ENCODE peak calls at places on chromosomes 16 and 17, in five cellular contexts. B is cardiac fibroblast, K is SW480, V is iPS-NIHi11, L is T-helper 2 cell. E is an unnamed sample.

GRCh38 chr17:42670199-42670924 is 6.4 kb downstream of the PLEKHH3 start:
- DNase-seq in B (no peak), L (peak; percentile 53), V (peak; percentile 83), K (no peak), E (no peak)

GRCh38 chr17:2366747-2367494 is 29.6 kb downstream of the SGSM2 start:
- DNase-seq in B (peak; percentile 19), V (peak; percentile 69), L (no peak), K (no peak), E (no peak)

GRCh38 chr17:50133028-50133768 is 3.2 kb upstream of the SAMD14 start:
- DNase-seq in V (no peak), L (no peak), K (peak; percentile 63), B (peak; percentile 45), E (no peak)

GRCh38 chr16:15578824-15579223 is 64.1 kb downstream of the MARF1 start:
- DNase-seq in B (no peak), L (no peak), V (no peak), K (peak; percentile 19), E (no peak)

GRCh38 chr16:14286381-14287230 is 215.5 kb downstream of the MRTFB start:
- DNase-seq in K (no peak), V (peak; percentile 27), B (peak; percentile 57), L (peak; percentile 32), E (no peak)

GRCh38 chr17:1521067-1521466 is 4.7 kb upstream of the INPP5K start:
- DNase-seq in K (no peak), B (no peak), V (no peak), L (no peak), E (no peak)

GRCh38 chr16:77899416-77899815 is 111.1 kb downstream of the VAT1L start:
- DNase-seq in K (no peak), V (no peak), B (no peak), L (no peak), E (no peak)

GRCh38 chr16:3065069-3065741 is at the start of gene IL32:
- DNase-seq in L (peak; percentile 52), B (peak; percentile 84), V (peak; percentile 36), K (peak; percentile 58), E (no peak)

GRCh38 chr17:43314582-43314981 is 80.8 kb upstream of the RNU2-1 start:
- DNase-seq in K (no peak), L (no peak), V (no peak), B (peak; percentile 3), E (no peak)

GRCh38 chr16:84854759-84855158 is 35.0 kb downstream of the CRISPLD2 start:
- DNase-seq in V (no peak), L (no peak), K (no peak), B (no peak), E (no peak)

GRCh38 chr17:68782829-68783228 is 172.4 kb downstream of the ABCA8 start:
- DNase-seq in K (no peak), B (peak; percentile 49), L (no peak), V (no peak), E (no peak)

GRCh38 chr16:17382949-17383348 is 87.8 kb downstream of the XYLT1 start:
- DNase-seq in K (no peak), B (no peak), L (no peak), V (no peak), E (no peak)

GRCh38 chr17:70775667-70776066 is 606.3 kb downstream of the KCNJ2 start:
- DNase-seq in K (no peak), V (no peak), B (no peak), L (no peak), E (no peak)

GRCh38 chr16:12329246-12329995 is 352.9 kb downstream of the SNX29 start:
- DNase-seq in K (no peak), V (no peak), B (no peak), L (no peak), E (no peak)

GRCh38 chr17:17877548-17878358 is 41.0 kb upstream of the SREBF1 start:
- DNase-seq in B (peak; percentile 98), V (peak; percentile 74), K (no peak), L (no peak), E (peak; percentile 27)

GRCh38 chr16:30715777-30716445 is 16.9 kb downstream of the SRCAP start:
- DNase-seq in B (peak; percentile 26), V (no peak), K (no peak), L (no peak), E (no peak)

GRCh38 chr17:62965149-62965648 is 836 bp upstream of the TANC2 start:
- DNase-seq in V (no peak), L (peak; percentile 9), B (no peak), K (peak; percentile 32), E (no peak)

GRCh38 chr16:69820926-69821541 is 58.9 kb downstream of the WWP2 start:
- DNase-seq in B (peak; percentile 40), L (no peak), K (no peak), V (no peak), E (no peak)

GRCh38 chr17:41869426-41869825 is 4.2 kb upstream of the KLHL11 start:
- DNase-seq in B (no peak), V (no peak), K (no peak), L (no peak), E (no peak)